ENCODE peak calls at places on chromosomes 6 and 20, in six cellular contexts. L, D, Q, B, C and N are unnamed samples.

GRCh38 chr6:53714395-53714794 is 48.8 kb upstream of the KLHL31 start:
- DNase-seq in D (no peak), Q (no peak), L (no peak), B (no peak), C (no peak), N (no peak)

GRCh38 chr6:36519352-36519751 is 27.9 kb downstream of the STK38 start:
- DNase-seq in L (no peak), D (no peak), B (no peak), C (no peak), Q (no peak), N (no peak)

GRCh38 chr20:6495907-6496306 is 271.6 kb upstream of the BMP2 start:
- DNase-seq in Q (no peak), B (no peak), D (no peak), C (no peak), L (no peak), N (no peak)

GRCh38 chr6:24492475-24492874 is 2.3 kb upstream of the ALDH5A1 start:
- DNase-seq in D (peak; percentile 58), Q (no peak), C (no peak), B (no peak), L (peak; percentile 64), N (no peak)

GRCh38 chr6:135870722-135871121 is 19.2 kb downstream of the PDE7B start:
- DNase-seq in D (no peak), Q (no peak), L (no peak), B (no peak), C (no peak), N (no peak)

GRCh38 chr6:43575105-43575771 is 600 bp downstream of the XPO5 start:
- DNase-seq in Q (peak; percentile 16), B (no peak), C (no peak), L (peak; percentile 66), D (peak; percentile 40), N (no peak)

GRCh38 chr20:53080969-53081871 is 109.1 kb downstream of the TSHZ2 start:
- DNase-seq in B (no peak), C (no peak), Q (no peak), L (no peak), D (peak; percentile 99), N (no peak)

GRCh38 chr6:84218091-84218490 is 9.4 kb downstream of the CEP162 start:
- DNase-seq in D (no peak), L (no peak), Q (no peak), B (no peak), C (no peak), N (no peak)

GRCh38 chr6:143678980-143679379 is 1.2 kb downstream of the PHACTR2 start:
- DNase-seq in Q (no peak), D (no peak), L (no peak), C (no peak), B (no peak), N (no peak)

GRCh38 chr20:63951398-63952209 is 4.6 kb downstream of the UCKL1 start:
- DNase-seq in Q (no peak), L (no peak), D (no peak), C (no peak), B (no peak), N (no peak)

GRCh38 chr20:58238490-58238889 is 10.0 kb upstream of the ANKRD60 start:
- DNase-seq in B (no peak), Q (no peak), C (no peak), L (no peak), D (no peak), N (no peak)

GRCh38 chr6:125220712-125221111 is 67.1 kb downstream of the TPD52L1 start:
- DNase-seq in D (no peak), C (no peak), L (no peak), B (no peak), Q (no peak), N (no peak)

GRCh38 chr6:165849539-165850430 is 186.7 kb upstream of the PDE10A start:
- DNase-seq in Q (no peak), L (no peak), B (no peak), C (no peak), D (no peak), N (no peak)

GRCh38 chr6:39389372-39389767 is 66.9 kb upstream of the KCNK16 start:
- DNase-seq in L (no peak), Q (no peak), C (no peak), D (no peak), B (no peak), N (no peak)

GRCh38 chr6:30075987-30076311 is 380 bp upstream of the RNF39 start:
- DNase-seq in L (no peak), C (no peak), Q (no peak), B (no peak), D (no peak), N (no peak)

GRCh38 chr6:30076333-30076732 is 764 bp upstream of the RNF39 start:
- DNase-seq in Q (no peak), C (no peak), L (no peak), D (peak; percentile 18), B (no peak), N (no peak)

GRCh38 chr6:30073489-30074240 is 1.9 kb downstream of the RNF39 start:
- DNase-seq in L (no peak), B (no peak), Q (no peak), D (no peak), C (no peak), N (no peak)

GRCh38 chr6:30074331-30075093 is 1.1 kb downstream of the RNF39 start:
- DNase-seq in Q (no peak), C (peak; percentile 80), B (no peak), D (no peak), L (no peak), N (no peak)

DNA sequence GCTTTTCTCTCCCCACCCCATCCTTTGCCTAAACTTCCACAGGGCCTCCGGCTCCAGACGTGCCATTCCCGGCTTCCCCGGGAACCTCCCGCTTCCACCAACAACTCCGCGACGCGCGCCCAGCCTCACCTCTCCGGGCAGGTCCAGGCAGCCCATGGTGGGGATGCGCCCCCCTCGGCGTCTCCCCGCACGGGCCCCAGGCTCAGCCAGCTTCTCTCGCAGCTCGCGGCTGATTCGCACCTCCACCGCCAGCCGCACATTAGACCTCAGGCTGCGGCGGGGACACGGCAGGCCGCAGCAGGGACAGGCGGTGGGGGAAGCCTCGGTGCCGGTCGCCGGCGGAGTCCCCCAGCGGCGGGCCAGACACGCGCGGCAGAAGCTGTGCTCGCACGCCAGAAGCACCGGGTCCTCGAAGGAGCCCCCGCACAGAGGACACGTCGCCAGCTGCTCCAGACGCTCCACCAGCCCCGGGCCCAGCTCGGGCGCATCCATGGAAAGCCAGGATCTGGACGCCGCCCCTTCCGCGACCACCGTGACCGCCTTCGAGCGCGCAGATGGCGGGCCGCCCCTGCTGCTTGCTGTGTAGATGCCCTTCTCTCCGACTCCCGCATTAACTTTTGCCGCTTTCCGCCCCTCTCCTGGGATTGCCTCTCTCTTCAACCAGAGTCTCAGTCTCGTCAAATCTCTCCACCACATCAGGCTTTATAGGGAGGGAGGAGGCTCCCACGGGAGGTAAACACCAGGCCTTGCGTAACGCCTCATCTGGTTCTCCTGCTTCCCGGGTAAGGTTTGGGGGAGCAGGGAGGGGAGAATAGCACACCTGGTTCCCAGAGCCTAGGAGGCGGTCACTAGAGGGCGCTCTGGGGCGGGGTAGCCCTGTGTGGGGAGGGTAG is at the start of gene RNF39:
- DNase-seq in D (peak; percentile 55), B (no peak), C (peak; percentile 91), L (peak; percentile 40), Q (no peak), N (no peak)
- TF ChIP-seq POLR2AphosphoS5 in D (no peak), B (no peak), C (no peak), L (no peak), Q (no peak), N (no peak)

DNA sequence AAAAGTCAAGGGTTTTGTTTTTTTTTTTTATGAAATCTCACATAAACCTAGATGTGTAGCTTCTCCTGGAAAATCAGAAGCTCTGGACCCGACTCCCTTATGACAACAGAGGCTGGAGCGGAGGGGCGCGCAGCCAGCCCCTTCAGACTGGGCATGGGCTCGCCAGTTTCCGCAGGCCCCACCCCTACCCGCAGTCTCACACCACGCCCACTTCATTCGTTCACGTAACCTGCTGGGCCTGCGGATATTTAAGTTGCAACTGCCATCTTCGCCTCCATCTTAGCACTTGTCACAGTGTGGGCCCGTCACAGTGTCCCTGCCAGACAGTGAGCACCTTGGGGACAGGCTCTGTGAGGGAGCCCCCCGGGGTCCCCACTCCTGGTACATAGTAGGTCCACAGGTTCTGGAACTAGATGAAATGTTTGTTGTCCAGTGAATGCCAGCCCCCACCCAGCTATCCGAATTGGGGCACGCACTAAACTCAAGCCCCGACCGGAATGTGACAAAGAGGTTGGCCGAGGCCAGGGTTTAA is 111.6 kb upstream of the PTPN1 start:
- DNase-seq in B (no peak), D (no peak), L (no peak), C (no peak), Q (no peak), N (no peak)
- TF ChIP-seq POLR2A in B (no peak), D (peak; percentile 46), L (no peak), C (no peak), Q (no peak), N (no peak)

GRCh38 chr6:105992315-105992961 is 93.7 kb upstream of the PRDM1 start:
- DNase-seq in D (peak; percentile 39), C (peak; percentile 91), L (peak; percentile 87), Q (peak; percentile 89), B (peak; percentile 45), N (peak; percentile 87)
- TF ChIP-seq TAF1 in D (peak; percentile 25), C (no peak), L (peak; percentile 50), Q (no peak), B (no peak), N (no peak)

DNA sequence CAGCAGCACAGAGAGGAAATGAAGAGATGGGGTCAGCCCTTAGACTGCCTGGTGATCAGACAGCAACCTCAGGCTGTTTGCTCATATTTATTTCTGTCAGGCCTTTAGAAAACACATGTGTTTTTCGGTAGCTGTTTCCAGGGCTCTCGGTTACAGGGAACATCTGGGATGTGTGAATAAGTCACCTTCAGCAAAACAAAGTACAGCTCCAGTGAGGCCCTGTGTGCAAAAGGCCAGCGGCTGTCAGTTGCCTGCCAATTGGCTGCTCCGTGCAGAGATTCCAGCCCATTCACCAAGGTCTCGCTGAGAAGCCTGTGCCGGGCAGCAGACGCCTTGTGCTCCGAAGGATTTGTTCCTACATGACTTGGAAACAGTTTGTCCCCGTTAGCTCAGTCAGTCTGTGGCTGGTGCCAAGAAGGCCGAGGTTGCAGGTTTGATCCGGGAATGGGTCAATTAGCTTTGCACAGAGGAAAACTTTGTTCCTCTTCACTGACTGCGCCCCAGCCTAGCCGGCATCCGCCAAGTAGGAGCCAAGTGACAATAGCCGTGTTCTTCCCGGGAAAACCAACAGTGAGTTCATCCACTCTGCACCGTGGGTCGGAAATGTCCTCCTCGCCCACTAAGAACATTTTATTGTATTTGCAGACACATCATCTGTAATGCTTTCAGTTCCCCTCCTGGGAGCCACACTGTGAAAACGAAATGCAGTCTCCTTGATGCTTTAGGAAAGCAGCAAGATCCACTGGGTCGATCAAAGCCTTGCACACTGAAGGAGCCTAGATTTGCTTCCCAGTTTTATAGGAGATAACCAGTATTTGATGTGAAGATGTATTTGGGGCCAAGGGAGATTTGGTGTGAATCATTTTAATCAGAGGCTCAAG is 315.4 kb upstream of the CDYL start:
- DNase-seq in L (no peak), B (no peak), Q (no peak), C (no peak), D (no peak), N (no peak)
- TF ChIP-seq POLR2AphosphoS5 in L (no peak), B (no peak), Q (no peak), C (no peak), D (no peak), N (no peak)

GRCh38 chr6:7312616-7313504 is at the start of gene SSR1:
- DNase-seq in C (peak; percentile 95), B (peak; percentile 85), L (peak; percentile 99), Q (peak; percentile 97), D (peak; percentile 95), N (peak; percentile 98)
- TF ChIP-seq POLR2A in C (peak; percentile 89), B (peak; percentile 96), L (peak; percentile 94), Q (peak; percentile 91), D (peak; percentile 97), N (peak; percentile 88)